ENCODE peak calls at places on chromosomes 6 and 20, in seven cellular contexts. A is Jurkat, Clone E6-1; I is astrocyte of the cerebellum; X is NCI-H226; W is GM12865; Y is NCI-H2107; J is fibroblast of mammary gland. U is an unnamed sample.

GRCh38 chr6:9467746-9468145 is 947.1 kb downstream of the TFAP2A start:
- DNase-seq in A (no peak), I (no peak), X (no peak), W (no peak), Y (no peak), J (peak), U (peak)

GRCh38 chr20:23078351-23078993 is 7.7 kb downstream of the CD93 start:
- DNase-seq in A (no peak), I (peak), X (no peak), W (no peak), Y (no peak), J (peak), U (peak)

GRCh38 chr6:77034161-77034560 is 429.1 kb downstream of the HTR1B start:
- DNase-seq in A (no peak), I (peak), X (peak), W (no peak), Y (no peak), J (peak), U (peak)

GRCh38 chr6:15400572-15401004 is 154.7 kb downstream of the JARID2 start:
- DNase-seq in A (no peak), I (no peak), X (no peak), W (peak), Y (no peak), J (no peak), U (peak)

GRCh38 chr6:93035756-93036155 is 383.6 kb downstream of the EPHA7 start:
- DNase-seq in A (no peak), I (no peak), X (no peak), W (no peak), Y (no peak), J (no peak), U (no peak)

GRCh38 chr6:92684386-92684785 is 735.0 kb downstream of the EPHA7 start:
- DNase-seq in A (no peak), I (no peak), X (peak), W (no peak), Y (no peak), J (no peak), U (no peak)

GRCh38 chr20:10404023-10404628 is 29.9 kb downstream of the MKKS start:
- DNase-seq in A (no peak), I (no peak), X (no peak), W (no peak), Y (no peak), J (no peak), U (no peak)

GRCh38 chr20:32252189-32252588 is 25.3 kb upstream of the KIF3B start:
- DNase-seq in A (no peak), I (no peak), X (no peak), W (peak), Y (no peak), J (no peak), U (no peak)

GRCh38 chr20:63704749-63705117 is 3.0 kb downstream of the ARFRP1 start:
- DNase-seq in A (no peak), I (no peak), X (no peak), W (no peak), Y (no peak), J (no peak), U (no peak)

GRCh38 chr20:63836335-63837133 is 5.5 kb upstream of the ZBTB46 start:
- DNase-seq in A (no peak), I (no peak), X (no peak), W (no peak), Y (no peak), J (no peak), U (no peak)

GRCh38 chr6:43081043-43081442 is 4.9 kb downstream of the PTK7 start:
- DNase-seq in A (no peak), I (no peak), X (no peak), W (no peak), Y (no peak), J (no peak), U (no peak)

GRCh38 chr6:138275976-138276375 is 57.7 kb upstream of the PBOV1 start:
- DNase-seq in A (no peak), I (no peak), X (no peak), W (no peak), Y (no peak), J (no peak), U (no peak)

GRCh38 chr6:85405175-85405852 is 44.6 kb upstream of the NT5E start:
- DNase-seq in A (peak), I (peak), X (no peak), W (no peak), Y (no peak), J (peak), U (no peak)

GRCh38 chr6:27791182-27791939 is 120.8 kb downstream of the OR2B2 start:
- DNase-seq in A (no peak), I (no peak), X (peak), W (peak), Y (no peak), J (peak), U (peak)

GRCh38 chr6:137698636-137699035 is 168.4 kb upstream of the TNFAIP3 start:
- DNase-seq in A (peak), I (no peak), X (peak), W (no peak), Y (no peak), J (no peak), U (no peak)

GRCh38 chr6:36590237-36590636 is 3.9 kb upstream of the SRSF3 start:
- DNase-seq in A (no peak), I (peak), X (peak), W (no peak), Y (no peak), J (peak), U (peak)

U was measured in AG20443.